ENCODE peak calls at places on chromosome 5, in ten cellular contexts. N is AG09309, O is left ventricle myocardium inferior, C is foreskin fibroblast, Z is AG10803, T is lower leg skin, S is A549, J is tibial artery, I is brain microvascular endothelial cell, V is body of pancreas. U is an unnamed sample.

GRCh38 chr5:56648460-56649034 is 166.8 kb upstream of the MAP3K1 start:
- DNase-seq in N (no peak), O (no peak), C (no peak), Z (no peak), T (no peak), S (no peak), J (no peak), I (no peak), V (no peak), U (no peak)

GRCh38 chr5:89883967-89884366 is 525.6 kb downstream of the CETN3 start:
- DNase-seq in N (no peak), O (no peak), C (no peak), Z (no peak), T (no peak), S (no peak), J (no peak), I (no peak), V (no peak), U (no peak)

GRCh38 chr5:66193419-66193818 is 49.3 kb downstream of the SREK1 start:
- DNase-seq in N (no peak), O (no peak), C (no peak), Z (no peak), T (no peak), S (no peak), J (no peak), I (no peak), V (no peak), U (no peak)

GRCh38 chr5:15664961-15665360 is 165.0 kb downstream of the FBXL7 start:
- DNase-seq in N (no peak), O (no peak), C (peak; percentile 48), Z (peak; percentile 53), T (no peak), S (no peak), J (no peak), I (peak; percentile 12), V (no peak), U (no peak)

GRCh38 chr5:78236046-78236445 is 58.5 kb downstream of the AP3B1 start:
- DNase-seq in N (no peak), O (no peak), C (no peak), Z (no peak), T (no peak), S (no peak), J (no peak), I (no peak), V (no peak), U (no peak)

GRCh38 chr5:58012103-58012502 is 447.8 kb downstream of the PLK2 start:
- DNase-seq in N (no peak), O (no peak), C (no peak), Z (peak; percentile 5), T (no peak), S (no peak), J (no peak), I (no peak), V (no peak), U (no peak)

GRCh38 chr5:93789173-93790070 is 48.0 kb upstream of the POU5F2 start:
- DNase-seq in N (peak; percentile 57), O (no peak), C (peak; percentile 48), Z (peak; percentile 65), T (no peak), S (peak; percentile 22), J (no peak), I (peak; percentile 13), V (no peak), U (peak; percentile 61)

GRCh38 chr5:30324083-30324482 is 869.4 kb upstream of the CDH6 start:
- DNase-seq in N (no peak), O (no peak), C (no peak), Z (no peak), T (no peak), S (peak; percentile 1), J (no peak), I (no peak), V (no peak), U (no peak)

GRCh38 chr5:73204302-73204701 is 31.3 kb downstream of the TMEM174 start:
- DNase-seq in N (no peak), O (no peak), C (no peak), Z (no peak), T (no peak), S (no peak), J (no peak), I (no peak), V (peak; percentile 68), U (no peak)

GRCh38 chr5:95223859-95224258 is 61.0 kb downstream of the MCTP1 start:
- DNase-seq in N (no peak), O (no peak), C (no peak), Z (no peak), T (no peak), S (no peak), J (no peak), I (no peak), V (no peak), U (no peak)

GRCh38 chr5:50667653-50668403 is 1.4 kb downstream of the PARP8 start:
- DNase-seq in N (no peak), O (peak; percentile 63), C (peak; percentile 10), Z (peak; percentile 28), T (peak; percentile 30), S (no peak), J (peak; percentile 81), I (peak; percentile 61), V (peak; percentile 78), U (no peak)
- TF ChIP-seq CTCF in N (no peak), O (no peak), C (no peak), Z (no peak), T (no peak), S (no peak), J (no peak), I (no peak), V (no peak), U (no peak)

GRCh38 chr5:35120745-35121144 is 73.0 kb upstream of the AGXT2 start:
- DNase-seq in N (no peak), O (no peak), C (no peak), Z (no peak), T (no peak), S (no peak), J (no peak), I (no peak), V (no peak), U (no peak)

GRCh38 chr5:35122819-35123218 is 75.1 kb upstream of the AGXT2 start:
- DNase-seq in N (no peak), O (no peak), C (no peak), Z (no peak), T (no peak), S (no peak), J (no peak), I (no peak), V (no peak), U (no peak)

GRCh38 chr5:35114698-35115097 is 66.9 kb upstream of the AGXT2 start:
- DNase-seq in N (no peak), O (no peak), C (no peak), Z (no peak), T (no peak), S (no peak), J (no peak), I (no peak), V (no peak), U (no peak)

GRCh38 chr5:35115920-35116319 is 68.2 kb upstream of the AGXT2 start:
- DNase-seq in N (no peak), O (no peak), C (no peak), Z (no peak), T (no peak), S (no peak), J (no peak), I (no peak), V (no peak), U (no peak)

DNA sequence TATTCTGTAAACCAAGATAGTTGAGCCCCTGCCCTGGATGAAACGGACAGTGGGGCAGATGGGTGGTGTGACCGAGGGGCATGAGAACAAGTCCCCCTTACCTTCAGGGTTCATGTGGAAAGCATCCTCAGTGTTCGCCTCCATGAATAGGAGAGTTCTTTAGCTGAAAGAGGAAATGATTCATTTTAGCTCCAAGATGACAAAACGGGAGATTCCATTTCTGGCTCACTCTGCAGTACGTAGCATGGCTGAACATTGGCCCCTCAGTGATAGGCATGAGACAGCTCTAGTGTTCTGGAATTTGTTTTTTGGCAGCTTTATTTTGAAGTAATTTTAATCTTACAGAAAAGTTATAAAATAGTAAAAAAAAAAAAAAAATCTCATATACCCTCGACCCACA is 70.2 kb upstream of the AGXT2 start:
- DNase-seq in N (peak; percentile 63), O (no peak), C (no peak), Z (peak; percentile 77), T (no peak), S (no peak), J (no peak), I (peak; percentile 75), V (no peak), U (no peak)
- H3K4me3 ChIP-seq in N (no peak overlapping the region), O (no peak overlapping the region), C (no peak overlapping the region), Z (no peak overlapping the region), T (no peak overlapping the region), S (no peak overlapping the region), J (no peak overlapping the region), I (no peak overlapping the region), V (no peak overlapping the region), U (no peak overlapping the region)

GRCh38 chr5:20331826-20332225 is 343.8 kb upstream of the CDH18 start:
- DNase-seq in N (no peak), O (no peak), C (no peak), Z (no peak), T (no peak), S (no peak), J (no peak), I (no peak), V (no peak), U (no peak)

GRCh38 chr5:20340123-20340522 is 352.1 kb upstream of the CDH18 start:
- DNase-seq in N (no peak), O (no peak), C (no peak), Z (no peak), T (no peak), S (no peak), J (no peak), I (no peak), V (peak; percentile 6), U (no peak)

GRCh38 chr5:20335978-20336377 is 348.0 kb upstream of the CDH18 start:
- DNase-seq in N (no peak), O (no peak), C (no peak), Z (no peak), T (no peak), S (peak; percentile 21), J (no peak), I (no peak), V (no peak), U (no peak)
- TF ChIP-seq CTCF in N (no peak), O (no peak), C (no peak), Z (no peak), T (no peak), S (no peak), J (no peak), I (peak; percentile 19), V (no peak), U (no peak)

DNA sequence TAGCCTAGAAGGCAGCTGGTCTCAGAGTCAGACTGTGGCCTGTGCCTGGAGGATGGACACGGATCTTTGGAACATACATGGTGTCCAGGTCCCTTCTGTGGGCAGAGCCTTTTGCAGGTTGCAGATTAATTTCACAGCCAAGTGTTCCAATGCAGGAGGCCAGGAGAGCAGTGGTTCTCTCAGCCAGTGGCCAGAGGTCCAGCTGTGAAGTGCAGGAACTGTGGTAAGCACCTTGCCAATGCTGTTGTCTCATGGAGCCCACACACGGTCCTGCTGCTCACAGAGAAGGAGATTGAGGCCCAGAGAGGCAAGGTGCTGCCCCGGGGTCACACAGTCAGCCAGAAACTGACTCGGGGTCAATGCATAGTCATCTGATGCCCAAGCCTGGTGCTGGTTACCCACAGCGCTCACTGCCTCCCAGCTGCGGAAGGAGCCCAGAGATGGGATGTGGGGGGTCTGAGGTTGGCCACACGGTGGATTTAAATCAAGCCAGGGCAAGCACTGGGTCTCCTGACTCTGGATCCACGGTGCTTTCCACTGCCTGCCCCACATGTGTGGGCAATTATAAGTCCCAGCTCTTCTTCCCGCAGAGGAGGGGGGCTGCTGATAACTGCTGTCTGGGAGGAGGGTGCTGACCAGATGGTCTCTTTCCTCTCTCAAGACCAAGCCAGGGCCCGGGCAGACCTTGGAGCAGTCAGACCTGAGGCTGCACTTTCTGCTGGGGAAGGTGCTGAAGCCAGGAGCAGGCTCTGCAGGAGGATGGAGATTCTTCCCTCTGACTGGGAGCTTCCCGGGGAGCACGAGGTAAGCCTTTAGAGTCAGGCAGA is 2.8 kb downstream of the PDGFRB start:
- DNase-seq in N (no peak), O (no peak), C (no peak), Z (peak; percentile 69), T (no peak), S (no peak), J (no peak), I (no peak), V (no peak), U (no peak)
- H3K4me3 ChIP-seq in N (peak overlapping the region; percentile 89), O (peak overlapping the region; percentile 69), C (peak overlapping the region; percentile 99), Z (peak overlapping the region; percentile 99), T (peak overlapping the region; percentile 5), S (no peak overlapping the region), J (peak overlapping the region; percentile 71), I (peak overlapping the region; percentile 90), V (no peak overlapping the region), U (no peak overlapping the region)

U was measured in astrocyte of the cerebellum.